ENCODE peak calls at places on chromosomes 13 and 19, in four cellular contexts. K, U, A and C are unnamed samples.

GRCh38 chr19:33150852-33151518 is 19.1 kb downstream of the WDR88 start:
- DNase-seq in A (no peak), U (no peak), K (no peak), C (no peak)

GRCh38 chr13:33577037-33577436 is 240.9 kb upstream of the RFC3 start:
- DNase-seq in U (no peak), K (no peak), A (peak), C (no peak)

GRCh38 chr19:40339018-40339728 is 9.0 kb downstream of the C19orf47 start:
- DNase-seq in A (no peak), U (no peak), K (no peak), C (no peak)

GRCh38 chr13:107275945-107276614 is 708.1 kb upstream of the ARGLU1 start:
- DNase-seq in U (no peak), K (no peak), A (no peak), C (no peak)

GRCh38 chr13:110698689-110699088 is 7.2 kb downstream of the CARS2 start:
- DNase-seq in K (no peak), A (no peak), U (no peak), C (no peak)

GRCh38 chr13:52024481-52024880 is at the start of gene UTP14C:
- DNase-seq in K (no peak), U (no peak), A (no peak), C (no peak)

GRCh38 chr13:74651121-74651520 is 516.9 kb upstream of the KLF12 start:
- DNase-seq in U (no peak), K (no peak), A (no peak), C (no peak)

GRCh38 chr19:50967924-50968708 is 1.3 kb downstream of the KLK6 start:
- DNase-seq in U (no peak), A (no peak), K (no peak), C (no peak)

GRCh38 chr19:16386619-16387240 is 62.1 kb downstream of the KLF2 start:
- DNase-seq in K (peak), U (no peak), A (peak), C (no peak)

GRCh38 chr13:80452279-80452678 is 111.4 kb upstream of the SPRY2 start:
- DNase-seq in A (no peak), U (peak), K (no peak), C (no peak)

GRCh38 chr13:79281335-79281734 is 124.7 kb downstream of the RBM26 start:
- DNase-seq in K (no peak), A (no peak), U (no peak), C (no peak)

GRCh38 chr13:31951215-31951678 is 80.3 kb upstream of the FRY start:
- DNase-seq in K (no peak), U (peak), A (no peak), C (no peak)

GRCh38 chr19:3080281-3080680 is 13.9 kb upstream of the GNA11 start:
- DNase-seq in U (no peak), A (peak), K (no peak), C (no peak)

GRCh38 chr19:39320948-39321831 is 527 bp upstream of the LRFN1 start:
- DNase-seq in K (no peak), A (no peak), U (no peak), C (no peak)

GRCh38 chr13:88022826-88023225 is 351.7 kb downstream of the SLITRK5 start:
- DNase-seq in U (no peak), K (no peak), A (peak), C (no peak)

GRCh38 chr19:30420881-30421280 is 48.7 kb downstream of the ZNF536 start:
- DNase-seq in U (no peak), K (no peak), A (no peak), C (no peak)

GRCh38 chr13:33383724-33384577 is 98.4 kb upstream of the STARD13 start:
- DNase-seq in K (no peak), A (peak), U (no peak), C (no peak)

GRCh38 chr13:97226788-97227627 is 4.9 kb downstream of the MBNL2 start:
- DNase-seq in A (no peak), K (no peak), U (no peak), C (no peak)

GRCh38 chr13:103299079-103299478 is 232.9 kb upstream of the SLC10A2 start:
- DNase-seq in A (no peak), K (no peak), U (peak), C (no peak)

GRCh38 chr13:99663908-99664307 is 162.6 kb downstream of the TM9SF2 start:
- DNase-seq in K (no peak), A (no peak), U (no peak), C (no peak)

GRCh38 chr19:45075215-45076028 is 856 bp downstream of the ZNF296 start:
- DNase-seq in K (peak), A (peak), U (peak), C (no peak)

GRCh38 chr13:98981596-98982195 is 3.8 kb upstream of the DOCK9 start:
- DNase-seq in K (no peak), U (no peak), A (no peak), C (no peak)

GRCh38 chr13:42275098-42275471 is 3.1 kb downstream of the AKAP11 start:
- DNase-seq in A (no peak), U (no peak), K (no peak), C (no peak)

GRCh38 chr13:41837668-41838067 is 123.2 kb downstream of the VWA8 start:
- DNase-seq in A (no peak), K (no peak), U (no peak), C (no peak)

GRCh38 chr19:55640043-55640576 is 692 bp upstream of the ZNF580 start:
- DNase-seq in A (peak), U (peak), K (peak), C (no peak)

GRCh38 chr19:13134626-13135025 is 15.5 kb downstream of the STX10 start:
- DNase-seq in A (no peak), U (no peak), K (no peak), C (no peak)

DNA sequence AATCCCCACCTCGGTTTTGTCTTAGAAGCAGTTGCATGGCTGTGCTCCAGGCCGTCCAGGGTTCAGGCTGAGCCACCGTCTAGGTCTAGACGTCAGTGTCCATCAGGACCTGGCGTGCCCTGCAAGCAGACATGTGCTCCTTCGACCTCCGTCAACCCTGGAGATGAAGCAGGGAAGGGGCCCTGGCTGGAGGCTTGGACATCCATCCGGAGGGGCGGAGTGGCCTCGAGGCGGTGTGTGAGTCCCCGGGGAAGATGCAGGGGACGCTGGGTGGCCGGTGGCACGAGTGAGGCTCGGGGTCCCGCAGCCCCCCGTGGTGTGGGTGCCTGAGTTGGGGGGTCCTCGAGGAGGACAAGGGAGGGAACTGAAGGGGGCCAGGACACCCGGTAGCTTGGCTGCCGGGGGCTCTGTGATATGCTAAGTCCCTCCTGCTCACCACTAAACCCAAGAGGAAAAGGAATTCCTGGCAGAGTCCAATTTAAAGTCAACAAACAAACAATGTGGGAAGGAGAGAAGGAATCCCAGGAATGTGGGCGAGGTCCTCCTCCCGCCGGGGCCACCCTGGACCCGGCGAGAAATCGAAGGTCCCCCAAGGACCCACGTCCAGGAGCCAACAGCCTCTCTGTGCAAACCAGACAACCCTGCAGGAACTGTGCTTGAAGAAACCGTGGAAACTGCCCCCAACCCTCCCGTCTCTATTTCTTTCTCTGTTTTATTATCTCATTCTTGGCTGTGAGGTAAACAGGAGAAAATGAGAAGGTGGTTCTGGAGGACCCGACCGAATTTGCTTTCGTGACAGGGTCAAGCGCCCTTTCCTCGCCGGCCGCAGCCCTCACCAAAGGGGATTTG is 14.8 kb upstream of the PTBP1 start:
- DNase-seq in A (peak), K (peak), U (peak), C (no peak)
- H3K27ac ChIP-seq in A (peak), K (peak), U (peak), C (no peak)

DNA sequence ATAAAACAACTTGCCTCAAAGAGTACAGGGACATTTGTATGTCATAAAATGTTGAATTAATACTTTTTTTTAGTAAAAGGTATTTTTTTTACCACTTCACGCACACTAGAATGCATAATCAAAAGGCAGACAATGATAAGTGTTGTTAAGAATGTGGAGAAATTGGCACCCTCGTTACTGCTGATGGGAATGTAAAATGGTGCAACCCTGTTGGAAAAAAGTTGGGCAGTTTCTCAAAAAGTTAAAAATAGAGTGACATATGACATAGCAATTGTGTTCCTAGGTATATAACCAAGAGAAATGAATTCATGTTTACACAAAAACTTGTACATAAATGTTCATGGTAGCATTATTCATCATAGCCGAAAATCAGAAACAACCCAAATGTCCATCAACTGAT is 109.5 kb downstream of the PIBF1 start:
- DNase-seq in A (no peak), K (no peak), U (no peak), C (no peak)
- H3K27ac ChIP-seq in A (no peak), K (no peak), U (no peak), C (no peak)

GRCh38 chr13:44045179-44045562 is 165.5 kb downstream of the LACC1 start:
- DNase-seq in A (no peak), K (peak), U (no peak), C (no peak)
- H3K27ac ChIP-seq in A (no peak), K (peak), U (no peak), C (no peak)

GRCh38 chr19:6721773-6722172 is 1.3 kb upstream of the C3 start:
- DNase-seq in U (no peak), K (no peak), A (no peak), C (no peak)

GRCh38 chr19:6723738-6724137 is 3.3 kb upstream of the C3 start:
- DNase-seq in K (no peak), A (no peak), U (no peak), C (no peak)

GRCh38 chr19:6721113-6721474 is 644 bp upstream of the C3 start:
- DNase-seq in K (no peak), U (no peak), A (no peak), C (no peak)

GRCh38 chr19:6724631-6725185 is 4.3 kb upstream of the C3 start:
- DNase-seq in K (no peak), U (no peak), A (no peak), C (no peak)

GRCh38 chr19:6723108-6723618 is 2.7 kb upstream of the C3 start:
- DNase-seq in A (peak), K (peak), U (peak), C (no peak)
- H3K27ac ChIP-seq in A (no peak), K (peak), U (peak), C (no peak)

GRCh38 chr19:6481541-6482342 is at the start of gene DENND1C:
- DNase-seq in U (no peak), K (peak), A (no peak), C (no peak)
- H3K27ac ChIP-seq in U (no peak), K (no peak), A (no peak), C (no peak)

GRCh38 chr19:1648926-1649541 is 3.4 kb downstream of the TCF3 start:
- DNase-seq in K (no peak), A (no peak), U (peak), C (no peak)

GRCh38 chr19:1648156-1648925 is 4.1 kb downstream of the TCF3 start:
- DNase-seq in K (no peak), A (no peak), U (peak), C (no peak)

GRCh38 chr19:1651061-1651547 is 1.3 kb downstream of the TCF3 start:
- DNase-seq in K (no peak), U (peak), A (peak), C (no peak)

GRCh38 chr19:1650627-1651009 is 1.8 kb downstream of the TCF3 start:
- DNase-seq in A (peak), K (no peak), U (peak), C (no peak)

GRCh38 chr19:1649706-1650626 is 2.4 kb downstream of the TCF3 start:
- DNase-seq in U (peak), K (no peak), A (no peak), C (no peak)
- H3K27ac ChIP-seq in U (no peak), K (peak), A (no peak), C (no peak)

GRCh38 chr19:34178276-34178614 is 5.9 kb downstream of the LSM14A start:
- DNase-seq in K (no peak), U (no peak), A (no peak), C (no peak)
- H3K27ac ChIP-seq in K (no peak), U (no peak), A (no peak), C (no peak)

DNA sequence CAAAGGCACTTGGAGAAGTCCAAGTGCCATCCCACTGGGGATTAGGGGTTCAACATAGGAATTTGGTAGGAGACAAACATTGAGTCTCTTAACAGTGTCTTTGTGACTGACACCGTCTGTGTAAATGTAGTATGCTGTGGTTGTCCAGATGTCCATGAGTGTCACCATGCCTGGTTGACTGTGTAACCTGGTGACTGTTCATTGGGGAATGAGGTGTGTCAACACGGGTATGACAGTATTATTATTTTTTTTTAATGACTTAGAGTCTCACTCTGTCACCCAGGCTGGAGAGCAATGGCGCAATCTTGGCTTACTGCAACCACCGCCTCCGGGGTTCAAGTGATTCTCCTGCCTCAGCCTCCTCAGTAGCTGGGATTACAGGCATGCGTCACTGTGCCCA is 16.2 kb downstream of the PKN1 start:
- DNase-seq in A (no peak), U (no peak), K (no peak), C (no peak)
- H3K27ac ChIP-seq in A (no peak), U (no peak), K (no peak), C (no peak)

GRCh38 chr13:114124486-114124885 is 7.9 kb downstream of the RASA3 start:
- DNase-seq in K (no peak), A (no peak), U (peak), C (no peak)

GRCh38 chr13:114123876-114124275 is 8.5 kb downstream of the RASA3 start:
- DNase-seq in K (no peak), A (no peak), U (peak), C (no peak)

GRCh38 chr13:114123448-114123847 is 9.0 kb downstream of the RASA3 start:
- DNase-seq in A (no peak), K (no peak), U (peak), C (no peak)

GRCh38 chr13:114125589-114125988 is 6.8 kb downstream of the RASA3 start:
- DNase-seq in A (no peak), K (no peak), U (peak), C (no peak)

DNA sequence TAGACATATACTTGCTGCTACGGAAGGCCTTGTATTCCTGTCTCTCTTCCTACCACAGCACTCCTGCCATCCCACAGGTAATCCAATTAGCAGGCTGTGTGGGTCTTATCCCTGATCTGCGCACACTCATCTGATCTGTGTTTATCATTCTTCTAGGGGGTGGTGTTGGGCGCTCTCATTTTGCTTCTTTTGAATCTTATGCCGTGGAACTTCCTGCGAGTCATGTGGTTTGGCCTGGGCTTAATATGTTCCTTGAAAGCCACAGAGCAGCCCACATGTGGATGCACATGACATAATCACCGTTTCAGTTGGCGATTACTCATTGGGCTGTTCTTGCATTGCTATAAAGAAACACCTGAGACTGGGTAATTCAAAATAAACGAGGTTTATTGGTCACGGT is 7.5 kb downstream of the RASA3 start:
- DNase-seq in U (no peak), A (peak), K (no peak), C (no peak)
- H3K27ac ChIP-seq in U (no peak), A (peak), K (no peak), C (no peak)

GRCh38 chr13:20991741-20992520 is 69.5 kb downstream of the LATS2 start:
- DNase-seq in U (peak), A (no peak), K (no peak), C (no peak)
- H3K27ac ChIP-seq in U (no peak), A (no peak), K (no peak), C (no peak)